ENCODE peak calls at places on chromosomes 16 and 17, in ten cellular contexts. One of them, this sample, is unnamed.

GRCh38 chr17:64777413-64778101 is 115.5 kb upstream of the SMURF2 start:
- DNase-seq in RWPE2: no peak
- DNase-seq in upper lobe of right lung: peak
- DNase-seq in AG04449: no peak
- DNase-seq in A549: no peak
- DNase-seq in esophagus squamous epithelium: no peak
- DNase-seq in fibroblast of lung: no peak
- DNase-seq in OCI-LY7: peak
- DNase-seq in mammary epithelial cell: no peak
- DNase-seq in sigmoid colon: peak
- DNase-seq in this sample: no peak

GRCh38 chr17:311119-311848 is 41.3 kb downstream of the RPH3AL start:
- DNase-seq in RWPE2: peak
- DNase-seq in upper lobe of right lung: peak
- DNase-seq in AG04449: no peak
- DNase-seq in A549: no peak
- DNase-seq in esophagus squamous epithelium: no peak
- DNase-seq in fibroblast of lung: no peak
- DNase-seq in OCI-LY7: no peak
- DNase-seq in mammary epithelial cell: no peak
- DNase-seq in sigmoid colon: peak
- DNase-seq in this sample: no peak

GRCh38 chr17:4751925-4752324 is 12.2 kb upstream of the CXCL16 start:
- DNase-seq in RWPE2: no peak
- DNase-seq in upper lobe of right lung: no peak
- DNase-seq in AG04449: no peak
- DNase-seq in A549: no peak
- DNase-seq in esophagus squamous epithelium: no peak
- DNase-seq in fibroblast of lung: peak
- DNase-seq in OCI-LY7: no peak
- DNase-seq in mammary epithelial cell: no peak
- DNase-seq in sigmoid colon: no peak
- DNase-seq in this sample: no peak

GRCh38 chr17:29625037-29625750 is 2.5 kb upstream of the CORO6 start:
- DNase-seq in RWPE2: no peak
- DNase-seq in upper lobe of right lung: no peak
- DNase-seq in AG04449: no peak
- DNase-seq in A549: no peak
- DNase-seq in esophagus squamous epithelium: no peak
- DNase-seq in fibroblast of lung: peak
- DNase-seq in OCI-LY7: no peak
- DNase-seq in mammary epithelial cell: no peak
- DNase-seq in sigmoid colon: peak
- DNase-seq in this sample: peak

GRCh38 chr17:42608692-42609181 is 437 bp downstream of the RETREG3 start:
- DNase-seq in RWPE2: no peak
- DNase-seq in upper lobe of right lung: no peak
- DNase-seq in AG04449: no peak
- DNase-seq in A549: no peak
- DNase-seq in esophagus squamous epithelium: peak
- DNase-seq in fibroblast of lung: no peak
- DNase-seq in OCI-LY7: peak
- DNase-seq in mammary epithelial cell: no peak
- DNase-seq in sigmoid colon: no peak
- DNase-seq in this sample: peak

GRCh38 chr16:17847234-17847795 is 376.6 kb upstream of the XYLT1 start:
- DNase-seq in RWPE2: no peak
- DNase-seq in upper lobe of right lung: no peak
- DNase-seq in AG04449: no peak
- DNase-seq in A549: no peak
- DNase-seq in esophagus squamous epithelium: no peak
- DNase-seq in fibroblast of lung: no peak
- DNase-seq in OCI-LY7: no peak
- DNase-seq in mammary epithelial cell: no peak
- DNase-seq in sigmoid colon: no peak
- DNase-seq in this sample: no peak

GRCh38 chr16:76303637-76304314 is 26.6 kb downstream of the CNTNAP4 start:
- DNase-seq in RWPE2: no peak
- DNase-seq in upper lobe of right lung: no peak
- DNase-seq in AG04449: no peak
- DNase-seq in A549: no peak
- DNase-seq in esophagus squamous epithelium: no peak
- DNase-seq in fibroblast of lung: no peak
- DNase-seq in OCI-LY7: no peak
- DNase-seq in mammary epithelial cell: no peak
- DNase-seq in sigmoid colon: no peak
- DNase-seq in this sample: no peak

GRCh38 chr17:61429274-61429673 is 22.9 kb upstream of the TBX4 start:
- DNase-seq in RWPE2: no peak
- DNase-seq in upper lobe of right lung: no peak
- DNase-seq in AG04449: no peak
- DNase-seq in A549: no peak
- DNase-seq in esophagus squamous epithelium: no peak
- DNase-seq in fibroblast of lung: no peak
- DNase-seq in OCI-LY7: no peak
- DNase-seq in mammary epithelial cell: no peak
- DNase-seq in sigmoid colon: no peak
- DNase-seq in this sample: no peak

GRCh38 chr17:40112191-40112590 is 9.6 kb upstream of the MSL1 start:
- DNase-seq in RWPE2: no peak
- DNase-seq in upper lobe of right lung: no peak
- DNase-seq in AG04449: no peak
- DNase-seq in A549: no peak
- DNase-seq in esophagus squamous epithelium: no peak
- DNase-seq in fibroblast of lung: no peak
- DNase-seq in OCI-LY7: no peak
- DNase-seq in mammary epithelial cell: no peak
- DNase-seq in sigmoid colon: peak
- DNase-seq in this sample: no peak

GRCh38 chr16:7304932-7305331 is 27.7 kb upstream of the RBFOX1 start:
- DNase-seq in RWPE2: no peak
- DNase-seq in upper lobe of right lung: no peak
- DNase-seq in AG04449: no peak
- DNase-seq in A549: no peak
- DNase-seq in esophagus squamous epithelium: no peak
- DNase-seq in fibroblast of lung: no peak
- DNase-seq in OCI-LY7: no peak
- DNase-seq in mammary epithelial cell: no peak
- DNase-seq in sigmoid colon: no peak
- DNase-seq in this sample: no peak

GRCh38 chr16:81823111-81823510 is 44.0 kb downstream of the PLCG2 start:
- DNase-seq in RWPE2: no peak
- DNase-seq in upper lobe of right lung: no peak
- DNase-seq in AG04449: no peak
- DNase-seq in A549: no peak
- DNase-seq in esophagus squamous epithelium: no peak
- DNase-seq in fibroblast of lung: no peak
- DNase-seq in OCI-LY7: peak
- DNase-seq in mammary epithelial cell: no peak
- DNase-seq in sigmoid colon: no peak
- DNase-seq in this sample: no peak

GRCh38 chr16:5653789-5654188 is 556.2 kb upstream of the EEF2KMT start:
- DNase-seq in RWPE2: no peak
- DNase-seq in upper lobe of right lung: no peak
- DNase-seq in AG04449: no peak
- DNase-seq in A549: no peak
- DNase-seq in esophagus squamous epithelium: no peak
- DNase-seq in fibroblast of lung: no peak
- DNase-seq in OCI-LY7: no peak
- DNase-seq in mammary epithelial cell: no peak
- DNase-seq in sigmoid colon: no peak
- DNase-seq in this sample: no peak

GRCh38 chr17:66724581-66725341 is 110.2 kb upstream of the CACNG5 start:
- DNase-seq in RWPE2: no peak
- DNase-seq in upper lobe of right lung: no peak
- DNase-seq in AG04449: peak
- DNase-seq in A549: no peak
- DNase-seq in esophagus squamous epithelium: no peak
- DNase-seq in fibroblast of lung: peak
- DNase-seq in OCI-LY7: no peak
- DNase-seq in mammary epithelial cell: no peak
- DNase-seq in sigmoid colon: peak
- DNase-seq in this sample: peak

GRCh38 chr16:30567991-30568638 is 3.4 kb downstream of the ZNF688 start:
- DNase-seq in RWPE2: no peak
- DNase-seq in upper lobe of right lung: no peak
- DNase-seq in AG04449: peak
- DNase-seq in A549: peak
- DNase-seq in esophagus squamous epithelium: no peak
- DNase-seq in fibroblast of lung: peak
- DNase-seq in OCI-LY7: peak
- DNase-seq in mammary epithelial cell: peak
- DNase-seq in sigmoid colon: no peak
- DNase-seq in this sample: peak

GRCh38 chr16:54237-54581 is 581 bp downstream of the SNRNP25 start:
- DNase-seq in RWPE2: no peak
- DNase-seq in upper lobe of right lung: no peak
- DNase-seq in AG04449: no peak
- DNase-seq in A549: no peak
- DNase-seq in esophagus squamous epithelium: no peak
- DNase-seq in fibroblast of lung: no peak
- DNase-seq in OCI-LY7: no peak
- DNase-seq in mammary epithelial cell: no peak
- DNase-seq in sigmoid colon: no peak
- DNase-seq in this sample: no peak

GRCh38 chr17:48615212-48615962 is at the start of gene HOXB8:
- DNase-seq in RWPE2: no peak
- DNase-seq in upper lobe of right lung: no peak
- DNase-seq in AG04449: no peak
- DNase-seq in A549: no peak
- DNase-seq in esophagus squamous epithelium: no peak
- DNase-seq in fibroblast of lung: no peak
- DNase-seq in OCI-LY7: no peak
- DNase-seq in mammary epithelial cell: no peak
- DNase-seq in sigmoid colon: no peak
- DNase-seq in this sample: no peak

GRCh38 chr16:88936008-88936912 is 40.7 kb downstream of the CBFA2T3 start:
- DNase-seq in RWPE2: no peak
- DNase-seq in upper lobe of right lung: no peak
- DNase-seq in AG04449: no peak
- DNase-seq in A549: peak
- DNase-seq in esophagus squamous epithelium: no peak
- DNase-seq in fibroblast of lung: no peak
- DNase-seq in OCI-LY7: peak
- DNase-seq in mammary epithelial cell: no peak
- DNase-seq in sigmoid colon: peak
- DNase-seq in this sample: no peak
- TF ChIP-seq CTCF in RWPE2: no peak
- TF ChIP-seq CTCF in upper lobe of right lung: no peak
- TF ChIP-seq CTCF in AG04449: no peak
- TF ChIP-seq CTCF in A549: no peak
- TF ChIP-seq CTCF in esophagus squamous epithelium: no peak
- TF ChIP-seq CTCF in fibroblast of lung: no peak
- TF ChIP-seq CTCF in OCI-LY7: peak
- TF ChIP-seq CTCF in mammary epithelial cell: no peak
- TF ChIP-seq CTCF in sigmoid colon: no peak
- TF ChIP-seq CTCF in this sample: no peak

DNA sequence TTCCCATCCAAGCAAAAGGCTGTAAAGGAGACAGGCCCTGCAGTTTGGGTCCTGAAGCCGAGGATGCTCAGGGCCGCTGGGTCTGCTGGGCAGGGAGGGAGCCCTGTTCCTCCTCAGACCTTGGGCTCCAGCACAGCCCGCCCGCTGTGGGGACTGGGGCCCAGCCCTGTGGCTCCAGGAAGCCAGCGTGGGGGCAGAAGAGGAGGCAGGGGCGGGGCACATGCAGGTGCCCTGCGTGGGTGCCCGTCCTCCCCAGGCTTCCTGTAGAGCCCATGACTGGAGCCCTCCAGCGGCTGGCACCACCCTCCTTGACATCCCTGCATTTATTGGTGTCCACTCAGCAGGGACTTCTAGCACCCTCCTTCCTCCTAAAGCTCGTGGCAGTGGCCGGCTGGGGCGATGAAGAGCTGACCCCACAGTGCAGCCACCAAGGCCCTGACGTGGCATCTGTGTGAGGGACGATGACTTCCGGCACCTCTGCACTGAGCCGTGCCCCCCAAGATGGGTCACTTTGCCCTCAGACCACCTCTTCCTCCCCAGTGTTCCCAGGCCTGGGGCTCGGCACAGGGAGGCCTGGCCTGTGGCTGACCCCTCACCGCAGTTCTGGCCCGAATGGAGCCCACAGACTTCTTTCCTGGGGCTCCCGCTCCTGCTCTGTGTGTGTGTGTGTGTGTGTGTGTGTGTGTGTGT is 9.9 kb downstream of the PRSS27 start:
- DNase-seq in RWPE2: peak
- DNase-seq in upper lobe of right lung: no peak
- DNase-seq in AG04449: no peak
- DNase-seq in A549: no peak
- DNase-seq in esophagus squamous epithelium: no peak
- DNase-seq in fibroblast of lung: no peak
- DNase-seq in OCI-LY7: no peak
- DNase-seq in mammary epithelial cell: no peak
- DNase-seq in sigmoid colon: no peak
- DNase-seq in this sample: no peak
- H3K4me3 ChIP-seq in RWPE2: no peak
- H3K4me3 ChIP-seq in upper lobe of right lung: no peak
- H3K4me3 ChIP-seq in AG04449: no peak
- H3K4me3 ChIP-seq in A549: no peak
- H3K4me3 ChIP-seq in esophagus squamous epithelium: no peak
- H3K4me3 ChIP-seq in fibroblast of lung: no peak
- H3K4me3 ChIP-seq in OCI-LY7: no peak
- H3K4me3 ChIP-seq in mammary epithelial cell: no peak
- H3K4me3 ChIP-seq in sigmoid colon: no peak
- H3K4me3 ChIP-seq in this sample: no peak

GRCh38 chr17:8791248-8791909 is 7.8 kb downstream of the MFSD6L start:
- DNase-seq in RWPE2: no peak
- DNase-seq in upper lobe of right lung: no peak
- DNase-seq in AG04449: no peak
- DNase-seq in A549: no peak
- DNase-seq in esophagus squamous epithelium: no peak
- DNase-seq in fibroblast of lung: no peak
- DNase-seq in OCI-LY7: no peak
- DNase-seq in mammary epithelial cell: no peak
- DNase-seq in sigmoid colon: no peak
- DNase-seq in this sample: no peak
- TF ChIP-seq CTCF in RWPE2: no peak
- TF ChIP-seq CTCF in upper lobe of right lung: no peak
- TF ChIP-seq CTCF in AG04449: no peak
- TF ChIP-seq CTCF in A549: no peak
- TF ChIP-seq CTCF in esophagus squamous epithelium: no peak
- TF ChIP-seq CTCF in fibroblast of lung: peak
- TF ChIP-seq CTCF in OCI-LY7: peak
- TF ChIP-seq CTCF in mammary epithelial cell: no peak
- TF ChIP-seq CTCF in sigmoid colon: no peak
- TF ChIP-seq CTCF in this sample: no peak

GRCh38 chr16:89672177-89672941 is 14.1 kb upstream of the CDK10 start:
- DNase-seq in RWPE2: no peak
- DNase-seq in upper lobe of right lung: no peak
- DNase-seq in AG04449: no peak
- DNase-seq in A549: no peak
- DNase-seq in esophagus squamous epithelium: no peak
- DNase-seq in fibroblast of lung: no peak
- DNase-seq in OCI-LY7: no peak
- DNase-seq in mammary epithelial cell: no peak
- DNase-seq in sigmoid colon: no peak
- DNase-seq in this sample: no peak

DNA sequence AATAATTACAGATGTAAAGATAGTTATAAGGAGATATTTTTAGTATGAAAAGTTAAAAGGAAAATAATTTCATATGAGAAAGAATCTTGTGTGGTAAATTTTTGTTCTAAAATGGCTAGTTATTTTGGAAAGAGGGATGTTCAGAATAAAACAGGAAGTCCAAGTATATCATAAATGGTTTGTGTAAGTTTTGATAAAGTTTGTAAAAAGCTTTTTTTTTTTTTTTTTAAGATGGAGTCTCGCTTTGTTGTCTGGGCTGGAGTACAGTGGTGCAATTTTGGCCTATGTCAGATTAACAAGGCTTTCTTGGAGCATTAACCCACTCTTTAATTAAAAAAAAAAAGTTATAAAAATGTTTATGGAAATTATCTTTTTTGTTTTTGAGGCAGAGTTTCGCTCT is 8.2 kb upstream of the CDK10 start:
- DNase-seq in RWPE2: no peak
- DNase-seq in upper lobe of right lung: no peak
- DNase-seq in AG04449: no peak
- DNase-seq in A549: no peak
- DNase-seq in esophagus squamous epithelium: no peak
- DNase-seq in fibroblast of lung: no peak
- DNase-seq in OCI-LY7: peak
- DNase-seq in mammary epithelial cell: no peak
- DNase-seq in sigmoid colon: no peak
- DNase-seq in this sample: no peak
- H3K4me3 ChIP-seq in RWPE2: no peak
- H3K4me3 ChIP-seq in upper lobe of right lung: no peak
- H3K4me3 ChIP-seq in AG04449: no peak
- H3K4me3 ChIP-seq in A549: no peak
- H3K4me3 ChIP-seq in esophagus squamous epithelium: no peak
- H3K4me3 ChIP-seq in fibroblast of lung: no peak
- H3K4me3 ChIP-seq in OCI-LY7: no peak
- H3K4me3 ChIP-seq in mammary epithelial cell: no peak
- H3K4me3 ChIP-seq in sigmoid colon: no peak
- H3K4me3 ChIP-seq in this sample: no peak